ENCODE peak calls at places on chromosomes 7 and 10, in five cellular contexts. One of them, this sample, is unnamed.

GRCh38 chr7:51459809-51460208 is 143.2 kb upstream of the COBL start:
- DNase-seq in fibroblast of lung: no peak
- DNase-seq in sigmoid colon: no peak
- DNase-seq in natural killer cell: no peak
- DNase-seq in cardiac fibroblast: no peak
- DNase-seq in this sample: no peak

GRCh38 chr10:92901819-92902234 is 53.5 kb downstream of the EXOC6 start:
- DNase-seq in fibroblast of lung: no peak
- DNase-seq in sigmoid colon: no peak
- DNase-seq in cardiac fibroblast: no peak
- DNase-seq in natural killer cell: no peak
- DNase-seq in this sample: no peak

GRCh38 chr7:41492603-41493002 is 210.3 kb downstream of the INHBA start:
- DNase-seq in fibroblast of lung: no peak
- DNase-seq in natural killer cell: no peak
- DNase-seq in sigmoid colon: no peak
- DNase-seq in cardiac fibroblast: no peak
- DNase-seq in this sample: no peak

GRCh38 chr7:148633761-148634160 is 43.2 kb downstream of the C7orf33 start:
- DNase-seq in natural killer cell: no peak
- DNase-seq in cardiac fibroblast: no peak
- DNase-seq in sigmoid colon: no peak
- DNase-seq in fibroblast of lung: peak; percentile 26
- DNase-seq in this sample: no peak

GRCh38 chr10:123009105-123009805 is 449 bp downstream of the ACADSB start:
- DNase-seq in sigmoid colon: peak; percentile 69
- DNase-seq in fibroblast of lung: peak; percentile 6
- DNase-seq in natural killer cell: no peak
- DNase-seq in cardiac fibroblast: peak; percentile 7
- DNase-seq in this sample: peak; percentile 25

GRCh38 chr7:91267558-91267955 is 3.3 kb downstream of the FZD1 start:
- DNase-seq in cardiac fibroblast: peak; percentile 61
- DNase-seq in fibroblast of lung: peak; percentile 97
- DNase-seq in sigmoid colon: no peak
- DNase-seq in natural killer cell: no peak
- DNase-seq in this sample: no peak

GRCh38 chr7:29488977-29489376 is 74.7 kb upstream of the PRR15 start:
- DNase-seq in fibroblast of lung: peak; percentile 94
- DNase-seq in natural killer cell: no peak
- DNase-seq in cardiac fibroblast: peak; percentile 88
- DNase-seq in sigmoid colon: no peak
- DNase-seq in this sample: no peak

GRCh38 chr7:82317257-82317721 is 126.3 kb downstream of the CACNA2D1 start:
- DNase-seq in sigmoid colon: no peak
- DNase-seq in fibroblast of lung: no peak
- DNase-seq in natural killer cell: no peak
- DNase-seq in cardiac fibroblast: no peak
- DNase-seq in this sample: no peak

GRCh38 chr7:33547880-33548279 is 357.5 kb upstream of the BMPER start:
- DNase-seq in cardiac fibroblast: no peak
- DNase-seq in sigmoid colon: no peak
- DNase-seq in natural killer cell: no peak
- DNase-seq in fibroblast of lung: peak; percentile 43
- DNase-seq in this sample: no peak

GRCh38 chr10:24209946-24210491 is 1.1 kb downstream of the KIAA1217 start:
- DNase-seq in natural killer cell: no peak
- DNase-seq in fibroblast of lung: peak; percentile 85
- DNase-seq in cardiac fibroblast: peak; percentile 71
- DNase-seq in sigmoid colon: no peak
- DNase-seq in this sample: no peak

GRCh38 chr10:124624006-124624405 is 120.2 kb downstream of the FAM53B start:
- DNase-seq in cardiac fibroblast: no peak
- DNase-seq in natural killer cell: no peak
- DNase-seq in sigmoid colon: no peak
- DNase-seq in fibroblast of lung: no peak
- DNase-seq in this sample: no peak

GRCh38 chr10:124622866-124623536 is 121.2 kb downstream of the FAM53B start:
- DNase-seq in sigmoid colon: no peak
- DNase-seq in cardiac fibroblast: no peak
- DNase-seq in fibroblast of lung: no peak
- DNase-seq in natural killer cell: no peak
- DNase-seq in this sample: no peak

GRCh38 chr10:124619802-124620490 is 124.2 kb downstream of the FAM53B start:
- DNase-seq in fibroblast of lung: no peak
- DNase-seq in sigmoid colon: no peak
- DNase-seq in natural killer cell: no peak
- DNase-seq in cardiac fibroblast: no peak
- DNase-seq in this sample: no peak

GRCh38 chr10:124622158-124622557 is 122.0 kb downstream of the FAM53B start:
- DNase-seq in fibroblast of lung: no peak
- DNase-seq in natural killer cell: no peak
- DNase-seq in sigmoid colon: no peak
- DNase-seq in cardiac fibroblast: no peak
- DNase-seq in this sample: no peak

DNA sequence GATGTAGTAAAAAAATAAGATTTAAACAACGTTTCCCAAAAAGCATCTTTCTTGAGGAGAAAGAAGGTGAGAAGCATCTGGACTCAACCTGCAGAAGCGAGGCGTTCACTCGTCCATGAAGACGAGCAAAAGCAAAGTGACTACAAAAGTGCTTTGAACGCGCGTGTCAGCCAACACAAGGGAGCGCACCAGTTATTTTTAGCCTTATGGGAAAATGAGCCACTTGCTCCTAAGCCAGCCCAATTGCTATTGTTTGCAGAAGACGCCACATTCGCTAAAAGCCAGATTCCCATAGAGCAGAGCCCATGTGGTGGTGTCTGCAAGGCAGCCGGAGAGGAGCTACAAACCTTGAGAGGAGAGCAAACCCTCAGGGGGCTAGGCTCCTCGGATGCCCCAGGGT is 122.5 kb downstream of the FAM53B start:
- DNase-seq in sigmoid colon: no peak
- DNase-seq in cardiac fibroblast: no peak
- DNase-seq in natural killer cell: no peak
- DNase-seq in fibroblast of lung: no peak
- DNase-seq in this sample: no peak
- TF ChIP-seq CTCF in sigmoid colon: no peak
- TF ChIP-seq CTCF in cardiac fibroblast: no peak
- TF ChIP-seq CTCF in natural killer cell: no peak
- TF ChIP-seq CTCF in fibroblast of lung: no peak
- TF ChIP-seq CTCF in this sample: no peak

GRCh38 chr10:117167346-117168134 is 29.5 kb upstream of the VAX1 start:
- DNase-seq in cardiac fibroblast: no peak
- DNase-seq in sigmoid colon: no peak
- DNase-seq in natural killer cell: no peak
- DNase-seq in fibroblast of lung: no peak
- DNase-seq in this sample: no peak

GRCh38 chr10:117164878-117165556 is 26.9 kb upstream of the VAX1 start:
- DNase-seq in natural killer cell: no peak
- DNase-seq in sigmoid colon: no peak
- DNase-seq in cardiac fibroblast: no peak
- DNase-seq in fibroblast of lung: no peak
- DNase-seq in this sample: no peak

GRCh38 chr10:117163954-117164292 is 25.9 kb upstream of the VAX1 start:
- DNase-seq in natural killer cell: no peak
- DNase-seq in cardiac fibroblast: no peak
- DNase-seq in fibroblast of lung: no peak
- DNase-seq in sigmoid colon: no peak
- DNase-seq in this sample: no peak

GRCh38 chr10:117166420-117167345 is 28.6 kb upstream of the VAX1 start:
- DNase-seq in fibroblast of lung: no peak
- DNase-seq in natural killer cell: no peak
- DNase-seq in cardiac fibroblast: no peak
- DNase-seq in sigmoid colon: no peak
- DNase-seq in this sample: no peak

GRCh38 chr10:117165557-117166419 is 27.7 kb upstream of the VAX1 start:
- DNase-seq in natural killer cell: no peak
- DNase-seq in sigmoid colon: no peak
- DNase-seq in cardiac fibroblast: peak; percentile 51
- DNase-seq in fibroblast of lung: peak; percentile 52
- DNase-seq in this sample: no peak
- TF ChIP-seq CTCF in natural killer cell: no peak
- TF ChIP-seq CTCF in sigmoid colon: peak; percentile 32
- TF ChIP-seq CTCF in cardiac fibroblast: peak; percentile 78
- TF ChIP-seq CTCF in fibroblast of lung: peak; percentile 51
- TF ChIP-seq CTCF in this sample: no peak

GRCh38 chr10:111756541-111757061 is 427.0 kb downstream of the GPAM start:
- DNase-seq in sigmoid colon: peak; percentile 68
- DNase-seq in fibroblast of lung: peak; percentile 0
- DNase-seq in natural killer cell: no peak
- DNase-seq in cardiac fibroblast: no peak
- DNase-seq in this sample: no peak
- TF ChIP-seq CTCF in sigmoid colon: peak; percentile 46
- TF ChIP-seq CTCF in fibroblast of lung: peak; percentile 46
- TF ChIP-seq CTCF in natural killer cell: no peak
- TF ChIP-seq CTCF in cardiac fibroblast: peak; percentile 53
- TF ChIP-seq CTCF in this sample: no peak

GRCh38 chr7:44964831-44965440 is 13.9 kb downstream of the MYO1G start:
- DNase-seq in natural killer cell: no peak
- DNase-seq in sigmoid colon: peak; percentile 58
- DNase-seq in cardiac fibroblast: no peak
- DNase-seq in fibroblast of lung: no peak
- DNase-seq in this sample: no peak
- TF ChIP-seq CTCF in natural killer cell: no peak
- TF ChIP-seq CTCF in sigmoid colon: no peak
- TF ChIP-seq CTCF in cardiac fibroblast: no peak
- TF ChIP-seq CTCF in fibroblast of lung: no peak
- TF ChIP-seq CTCF in this sample: no peak

GRCh38 chr10:6532321-6532720 is 47.8 kb downstream of the PRKCQ start:
- DNase-seq in sigmoid colon: no peak
- DNase-seq in fibroblast of lung: no peak
- DNase-seq in natural killer cell: no peak
- DNase-seq in cardiac fibroblast: no peak
- DNase-seq in this sample: no peak

GRCh38 chr10:6530966-6531365 is 49.1 kb downstream of the PRKCQ start:
- DNase-seq in sigmoid colon: no peak
- DNase-seq in cardiac fibroblast: no peak
- DNase-seq in natural killer cell: no peak
- DNase-seq in fibroblast of lung: no peak
- DNase-seq in this sample: no peak

GRCh38 chr10:6530211-6530840 is 49.8 kb downstream of the PRKCQ start:
- DNase-seq in fibroblast of lung: no peak
- DNase-seq in natural killer cell: peak; percentile 69
- DNase-seq in sigmoid colon: no peak
- DNase-seq in cardiac fibroblast: no peak
- DNase-seq in this sample: no peak

GRCh38 chr10:6525599-6526160 is 54.4 kb downstream of the PRKCQ start:
- DNase-seq in cardiac fibroblast: peak; percentile 16
- DNase-seq in fibroblast of lung: no peak
- DNase-seq in sigmoid colon: no peak
- DNase-seq in natural killer cell: no peak
- DNase-seq in this sample: no peak

DNA sequence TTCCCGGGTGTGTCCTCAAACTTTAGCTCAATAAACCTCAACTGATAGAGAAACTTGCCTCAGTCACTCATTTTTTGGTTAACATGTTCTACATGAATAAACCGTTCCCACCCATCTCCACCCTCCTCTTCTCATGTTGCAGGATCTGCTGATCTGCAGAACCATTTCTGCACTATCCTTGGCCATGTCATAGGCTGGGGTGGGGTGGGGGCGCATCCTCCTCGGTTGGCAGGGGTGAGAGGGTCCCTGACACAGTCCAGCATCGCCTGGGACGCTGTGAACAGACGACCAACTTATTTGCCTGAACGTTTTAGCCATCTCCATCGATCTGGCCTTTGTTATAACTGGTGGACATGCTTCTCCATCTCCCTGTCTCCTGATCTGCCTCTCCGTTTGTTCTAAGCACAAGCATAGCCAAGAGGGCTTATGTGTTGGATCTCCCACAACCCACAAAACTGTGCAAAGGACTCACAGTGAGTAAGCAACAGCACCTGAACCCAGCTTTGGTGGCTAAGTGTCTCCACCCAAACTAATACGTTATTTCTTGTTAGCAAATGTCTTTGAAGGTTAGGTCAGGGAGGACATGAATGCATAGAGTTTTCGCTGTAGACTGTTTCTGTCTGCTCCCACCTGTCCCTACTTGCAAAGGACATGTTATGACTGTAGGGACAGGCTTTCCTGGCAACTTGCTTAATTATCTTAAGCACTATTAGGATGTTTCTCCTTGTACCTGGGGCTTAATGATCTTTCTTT is 51.7 kb downstream of the PRKCQ start:
- DNase-seq in natural killer cell: no peak
- DNase-seq in cardiac fibroblast: no peak
- DNase-seq in sigmoid colon: no peak
- DNase-seq in fibroblast of lung: no peak
- DNase-seq in this sample: no peak
- TF ChIP-seq CTCF in natural killer cell: no peak
- TF ChIP-seq CTCF in cardiac fibroblast: no peak
- TF ChIP-seq CTCF in sigmoid colon: no peak
- TF ChIP-seq CTCF in fibroblast of lung: no peak
- TF ChIP-seq CTCF in this sample: no peak

GRCh38 chr10:44966816-44967509 is 7.4 kb downstream of the RASSF4 start:
- DNase-seq in cardiac fibroblast: no peak
- DNase-seq in fibroblast of lung: no peak
- DNase-seq in sigmoid colon: no peak
- DNase-seq in natural killer cell: no peak
- DNase-seq in this sample: no peak
- TF ChIP-seq CTCF in cardiac fibroblast: peak; percentile 23
- TF ChIP-seq CTCF in fibroblast of lung: peak; percentile 1
- TF ChIP-seq CTCF in sigmoid colon: no peak
- TF ChIP-seq CTCF in natural killer cell: no peak
- TF ChIP-seq CTCF in this sample: no peak

GRCh38 chr7:99392659-99393362 is 15.6 kb downstream of the PDAP1 start:
- DNase-seq in cardiac fibroblast: peak; percentile 56
- DNase-seq in natural killer cell: peak; percentile 73
- DNase-seq in sigmoid colon: peak; percentile 91
- DNase-seq in fibroblast of lung: peak; percentile 58
- DNase-seq in this sample: peak; percentile 79
- TF ChIP-seq CTCF in cardiac fibroblast: no peak
- TF ChIP-seq CTCF in natural killer cell: no peak
- TF ChIP-seq CTCF in sigmoid colon: no peak
- TF ChIP-seq CTCF in fibroblast of lung: no peak
- TF ChIP-seq CTCF in this sample: no peak

GRCh38 chr10:59748834-59749233 is 4.4 kb downstream of the MRLN start:
- DNase-seq in cardiac fibroblast: no peak
- DNase-seq in fibroblast of lung: no peak
- DNase-seq in sigmoid colon: no peak
- DNase-seq in natural killer cell: no peak
- DNase-seq in this sample: no peak
- TF ChIP-seq CTCF in cardiac fibroblast: no peak
- TF ChIP-seq CTCF in fibroblast of lung: no peak
- TF ChIP-seq CTCF in sigmoid colon: no peak
- TF ChIP-seq CTCF in natural killer cell: no peak
- TF ChIP-seq CTCF in this sample: no peak

GRCh38 chr10:101538481-101538880 is 49.6 kb downstream of the POLL start:
- DNase-seq in sigmoid colon: no peak
- DNase-seq in fibroblast of lung: no peak
- DNase-seq in cardiac fibroblast: no peak
- DNase-seq in natural killer cell: no peak
- DNase-seq in this sample: no peak

GRCh38 chr10:101535949-101536348 is 52.1 kb downstream of the POLL start:
- DNase-seq in sigmoid colon: no peak
- DNase-seq in natural killer cell: no peak
- DNase-seq in cardiac fibroblast: peak; percentile 10
- DNase-seq in fibroblast of lung: no peak
- DNase-seq in this sample: no peak

DNA sequence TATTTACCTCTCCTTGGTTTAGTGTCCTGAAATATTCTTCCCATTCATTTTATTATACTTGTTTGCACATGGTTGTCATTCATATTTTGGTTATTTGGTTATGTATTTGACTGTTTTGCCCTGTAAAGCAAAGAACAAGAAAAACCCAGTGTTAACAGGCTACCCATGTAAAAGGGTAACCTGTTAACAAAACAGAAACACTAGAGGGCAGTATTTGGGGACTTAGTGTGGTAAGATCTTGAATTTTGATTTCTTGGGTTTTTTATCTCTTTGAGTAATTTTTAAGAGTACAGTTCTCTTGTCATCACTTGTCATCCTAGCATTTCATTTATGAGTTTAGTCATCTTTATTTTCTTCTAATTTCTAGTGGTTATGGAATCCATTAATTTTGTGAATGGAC is 51.3 kb downstream of the POLL start:
- DNase-seq in sigmoid colon: no peak
- DNase-seq in cardiac fibroblast: peak; percentile 30
- DNase-seq in natural killer cell: no peak
- DNase-seq in fibroblast of lung: no peak
- DNase-seq in this sample: no peak
- TF ChIP-seq CTCF in sigmoid colon: no peak
- TF ChIP-seq CTCF in cardiac fibroblast: peak; percentile 47
- TF ChIP-seq CTCF in natural killer cell: peak; percentile 63
- TF ChIP-seq CTCF in fibroblast of lung: no peak
- TF ChIP-seq CTCF in this sample: no peak